ENCODE peak calls at places on chromosomes 13 and 19, in eight cellular contexts. U is tibial nerve; I is transverse colon; Z is GDM1; X is iPS-NIHi11; A is activated T-helper 9 cell treated with anti-CD3 and anti-CD28 coated beads, Interleukin-2, amount 50 U/mL, for 16 hours; J is heart left ventricle; F is activated CD8-positive, alpha-beta memory T cell treated with anti-CD3 and anti-CD28 coated beads for 1 hour. C is an unnamed sample.

GRCh38 chr13:71865858-71866172 is 1.2 kb downstream of the DACH1 start:
- DNase-seq in J (peak), U (no peak), A (no peak), F (no peak), Z (no peak), I (peak), X (peak), C (no peak)

GRCh38 chr19:3712663-3713531 is 4.7 kb downstream of the TJP3 start:
- DNase-seq in X (no peak), I (peak), J (no peak), U (no peak), F (no peak), Z (no peak), A (no peak), C (no peak)

GRCh38 chr19:30604657-30605056 is 232.5 kb downstream of the ZNF536 start:
- DNase-seq in J (no peak), F (no peak), X (no peak), U (no peak), Z (no peak), I (no peak), A (no peak), C (no peak)

GRCh38 chr13:83498486-83499190 is 383.6 kb downstream of the SLITRK1 start:
- DNase-seq in F (no peak), J (no peak), A (no peak), X (no peak), Z (no peak), U (no peak), I (no peak), C (peak)

GRCh38 chr19:29478578-29479565 is 46.9 kb upstream of the VSTM2B start:
- DNase-seq in X (peak), I (no peak), U (no peak), Z (no peak), F (no peak), A (no peak), J (no peak), C (peak)

GRCh38 chr19:48415395-48415794 is 21.9 kb downstream of the GRIN2D start:
- DNase-seq in U (peak), F (peak), Z (peak), J (peak), A (peak), I (peak), X (peak), C (peak)

GRCh38 chr19:12656899-12657571 is 9.5 kb downstream of the MAN2B1 start:
- DNase-seq in U (no peak), X (peak), Z (no peak), I (no peak), F (no peak), A (no peak), J (no peak), C (peak)

GRCh38 chr19:33214621-33215020 is 11.0 kb downstream of the SLC7A10 start:
- DNase-seq in I (no peak), F (no peak), X (peak), U (no peak), J (peak), Z (peak), A (no peak), C (peak)

GRCh38 chr19:2594319-2594718 is 108.2 kb downstream of the GNG7 start:
- DNase-seq in A (no peak), I (no peak), X (no peak), J (no peak), Z (no peak), U (no peak), F (no peak), C (no peak)

GRCh38 chr13:46348976-46349375 is 38.1 kb downstream of the RUBCNL start:
- DNase-seq in Z (no peak), F (no peak), A (no peak), I (no peak), X (no peak), U (no peak), J (no peak), C (peak)

GRCh38 chr19:15502264-15502663 is 6.1 kb upstream of the CYP4F22 start:
- DNase-seq in I (no peak), J (no peak), X (no peak), F (no peak), A (no peak), Z (no peak), U (no peak), C (no peak)

GRCh38 chr13:43195551-43195950 is 172.2 kb downstream of the DNAJC15 start:
- DNase-seq in Z (no peak), U (no peak), X (peak), A (no peak), J (no peak), I (no peak), F (no peak), C (no peak)

GRCh38 chr19:31962565-31962996 is 382.8 kb upstream of the ZNF507 start:
- DNase-seq in X (no peak), J (no peak), U (no peak), I (no peak), Z (no peak), F (no peak), A (no peak), C (no peak)

GRCh38 chr19:7962644-7963268 is 19.3 kb upstream of the TIMM44 start:
- DNase-seq in X (no peak), F (no peak), Z (no peak), J (no peak), A (no peak), U (no peak), I (no peak), C (no peak)

C was measured in GM23248.